ENCODE peak calls at places on chromosomes 11 and 22, in five cellular contexts. M is left ventricle myocardium inferior, D is IMR-90, B is heart left ventricle, N is right lobe of liver. Y is an unnamed sample.

GRCh38 chr11:68150029-68150428 is 28.8 kb upstream of the CHKA start:
- DNase-seq in M (no peak), D (peak; percentile 57), B (no peak), N (no peak), Y (no peak)

GRCh38 chr11:69094915-69095290 is 46.2 kb downstream of the TPCN2 start:
- DNase-seq in M (no peak), D (no peak), B (no peak), N (no peak), Y (no peak)

GRCh38 chr11:95994340-95994728 is 70.4 kb upstream of the MTMR2 start:
- DNase-seq in M (no peak), D (no peak), B (no peak), N (no peak), Y (no peak)

GRCh38 chr11:10125522-10126133 is 168.4 kb downstream of the SBF2 start:
- DNase-seq in M (no peak), D (peak; percentile 13), B (no peak), N (no peak), Y (no peak)

GRCh38 chr11:2730323-2731284 is 30.8 kb upstream of the KCNQ1OT1 start:
- DNase-seq in M (no peak), D (no peak), B (no peak), N (no peak), Y (no peak)

GRCh38 chr22:44204937-44205712 is 24.4 kb downstream of the PARVG start:
- DNase-seq in M (no peak), D (no peak), B (no peak), N (no peak), Y (no peak)

GRCh38 chr11:5285703-5286102 is 16.0 kb upstream of the HBE1 start:
- DNase-seq in M (no peak), D (no peak), B (no peak), N (no peak), Y (no peak)

GRCh38 chr22:25404556-25404922 is 159.9 kb upstream of the GRK3 start:
- DNase-seq in M (no peak), D (no peak), B (no peak), N (no peak), Y (no peak)

GRCh38 chr11:32426819-32427615 is 8.3 kb downstream of the WT1 start:
- DNase-seq in M (peak; percentile 63), D (no peak), B (peak; percentile 71), N (no peak), Y (peak; percentile 87)

GRCh38 chr11:1567721-1568100 is 4.4 kb downstream of the DUSP8 start:
- DNase-seq in M (no peak), D (no peak), B (peak; percentile 30), N (no peak), Y (no peak)

GRCh38 chr22:37485006-37485713 is 1.0 kb downstream of the MFNG start:
- DNase-seq in M (no peak), D (no peak), B (peak; percentile 59), N (peak; percentile 74), Y (peak; percentile 34)

GRCh38 chr22:46829140-46829891 is 66.9 kb downstream of the TBC1D22A start:
- DNase-seq in M (no peak), D (peak; percentile 94), B (no peak), N (no peak), Y (no peak)

GRCh38 chr11:130022799-130023198 is 20.2 kb upstream of the PRDM10 start:
- DNase-seq in M (no peak), D (no peak), B (no peak), N (no peak), Y (no peak)

GRCh38 chr11:119103793-119104192 is 2.1 kb upstream of the DPAGT1 start:
- DNase-seq in M (no peak), D (no peak), B (no peak), N (no peak), Y (no peak)

GRCh38 chr11:11782532-11783110 is 59.2 kb upstream of the USP47 start:
- DNase-seq in M (no peak), D (no peak), B (no peak), N (no peak), Y (no peak)

GRCh38 chr11:118241191-118242098 is 10.7 kb downstream of the MPZL3 start:
- DNase-seq in M (no peak), D (no peak), B (no peak), N (no peak), Y (peak; percentile 20)

GRCh38 chr11:19664896-19665548 is 47.6 kb upstream of the NAV2 start:
- DNase-seq in M (no peak), D (peak; percentile 75), B (no peak), N (no peak), Y (peak; percentile 26)

GRCh38 chr11:85826096-85826855 is 15.3 kb upstream of the SYTL2 start:
- DNase-seq in M (peak; percentile 24), D (peak; percentile 47), B (peak; percentile 38), N (peak; percentile 58), Y (peak; percentile 40)

GRCh38 chr22:20864186-20864908 is 5.5 kb downstream of the SNAP29 start:
- DNase-seq in M (no peak), D (no peak), B (no peak), N (no peak), Y (no peak)

GRCh38 chr11:70713988-70714665 is 315.8 kb downstream of the CTTN start:
- DNase-seq in M (no peak), D (no peak), B (no peak), N (no peak), Y (no peak)

DNA sequence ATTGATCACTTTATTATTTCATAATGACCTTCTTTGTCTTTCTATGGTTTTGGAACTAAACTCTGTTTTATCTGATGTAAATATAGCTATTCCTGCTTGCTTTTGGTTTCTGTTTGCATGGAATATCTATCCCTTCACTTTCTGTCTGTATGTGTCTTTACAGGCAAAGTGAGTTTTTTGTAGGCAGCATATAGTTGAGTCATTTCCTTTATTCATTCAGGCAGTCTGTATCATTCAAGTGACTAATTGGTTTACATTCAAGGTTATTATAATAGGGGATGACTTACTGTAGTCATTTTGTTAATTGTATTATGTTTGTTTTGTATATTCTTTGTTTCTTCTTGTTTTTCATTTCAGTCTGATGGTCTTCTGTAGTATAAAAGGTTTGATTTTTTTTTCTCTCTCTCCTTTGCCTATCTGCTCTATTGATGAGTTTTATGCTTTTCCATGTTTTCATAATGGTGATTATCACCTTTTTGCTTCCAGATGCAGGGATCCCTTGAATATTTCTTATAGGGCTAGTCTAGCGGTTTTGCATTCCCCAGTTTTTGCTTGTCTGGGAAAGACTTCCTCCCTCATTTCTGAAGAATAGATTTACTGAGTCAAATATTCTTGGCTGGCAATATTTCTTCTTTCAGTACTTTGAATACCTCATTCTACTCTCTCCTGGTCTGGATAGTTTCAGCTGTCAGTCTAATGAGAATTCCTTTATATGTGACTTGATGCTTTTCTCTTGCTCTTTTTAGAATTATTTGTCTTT is 50.4 kb downstream of the GDPD4 start:
- DNase-seq in M (no peak), D (peak; percentile 85), B (no peak), N (no peak), Y (no peak)
- TF ChIP-seq CTCF in M (no peak), D (no peak), B (no peak), N (no peak), Y (no peak)

DNA sequence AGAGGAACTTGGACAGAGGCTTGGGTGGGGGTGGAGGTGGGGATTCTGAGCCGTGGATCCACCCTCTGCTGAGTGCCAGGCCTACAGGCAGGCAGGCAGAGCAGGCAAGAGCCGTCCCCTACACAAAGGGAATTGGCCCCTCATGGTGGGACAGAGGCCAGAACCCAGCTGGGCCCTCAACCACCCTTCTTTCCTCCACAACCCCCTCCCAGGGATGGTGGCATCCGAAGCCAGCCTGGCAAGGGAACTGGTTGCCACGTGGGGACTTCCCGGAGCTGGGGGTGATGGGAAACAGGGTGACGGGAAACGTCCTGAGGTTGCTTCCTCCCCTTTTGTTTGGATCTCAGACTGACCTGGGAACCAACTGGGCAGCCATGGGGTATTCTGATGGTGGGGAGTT is 31.7 kb downstream of the TXN2 start:
- DNase-seq in M (no peak), D (no peak), B (no peak), N (no peak), Y (no peak)
- H3K27ac ChIP-seq in M (peak overlapping the region; percentile 43), D (no peak overlapping the region), B (no peak overlapping the region), N (peak overlapping the region; percentile 33), Y (peak overlapping the region; percentile 93)

GRCh38 chr22:42708393-42708792 is 12.3 kb downstream of the A4GALT start:
- DNase-seq in M (no peak), D (no peak), B (peak; percentile 8), N (no peak), Y (no peak)

GRCh38 chr22:42701694-42702093 is 19.0 kb downstream of the A4GALT start:
- DNase-seq in M (no peak), D (no peak), B (peak; percentile 40), N (no peak), Y (no peak)

GRCh38 chr22:42702675-42703074 is 18.0 kb downstream of the A4GALT start:
- DNase-seq in M (no peak), D (no peak), B (peak; percentile 22), N (no peak), Y (no peak)

GRCh38 chr22:42700901-42701300 is 19.8 kb downstream of the A4GALT start:
- DNase-seq in M (no peak), D (no peak), B (peak; percentile 40), N (no peak), Y (no peak)

GRCh38 chr22:42704896-42705295 is 15.8 kb downstream of the A4GALT start:
- DNase-seq in M (no peak), D (no peak), B (peak; percentile 6), N (no peak), Y (no peak)
- H3K36me3 ChIP-seq in M (peaks cover 19% of the 10 kb centered on the region), D (no peaks in the 10 kb centered on the region), B (no peaks in the 10 kb centered on the region), N (no peaks in the 10 kb centered on the region), Y (no peaks in the 10 kb centered on the region)

DNA sequence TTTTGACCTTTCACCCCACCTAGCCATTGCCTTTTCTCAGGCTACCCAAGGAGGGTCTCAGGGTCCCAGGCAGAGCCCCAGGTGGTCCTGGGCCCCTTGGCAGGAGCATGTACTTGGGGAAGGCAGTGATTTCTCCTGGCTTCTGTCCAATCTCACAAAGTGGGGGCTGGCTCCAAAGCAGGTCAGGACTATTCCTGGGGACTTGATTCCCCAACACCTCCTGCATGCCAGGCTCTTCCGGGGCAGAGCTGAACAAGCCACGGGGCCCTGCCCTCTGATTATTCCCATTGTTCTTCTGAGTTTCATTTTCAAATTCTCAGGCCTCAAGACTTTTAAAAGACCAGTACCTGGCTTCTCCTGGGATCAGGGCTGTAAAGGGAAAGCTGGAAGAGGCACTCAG is 1.5 kb upstream of the TCF20 start:
- DNase-seq in M (no peak), D (no peak), B (no peak), N (no peak), Y (no peak)
- TF ChIP-seq CTCF in M (no peak), D (no peak), B (no peak), N (no peak), Y (no peak)

GRCh38 chr22:30196867-30197336 is 49.7 kb downstream of the LIF start:
- DNase-seq in M (no peak), D (no peak), B (no peak), N (no peak), Y (no peak)
- H3K27ac ChIP-seq in M (peak overlapping the region; percentile 79), D (peak overlapping the region; percentile 89), B (peak overlapping the region; percentile 55), N (peak overlapping the region; percentile 46), Y (peak overlapping the region; percentile 67)

Y was measured in heart right ventricle.